ENCODE peak calls at places on chromosomes 11 and 22, in ten cellular contexts. W is GM12878, B is Peyer's patch, K is A549, L is left ventricle myocardium inferior, O is foreskin keratinocyte, N is IMR-90, R is upper lobe of right lung, H is H9, Q is cardiac muscle cell. I is an unnamed sample. For H3K4me1, the result is how much of the 10 kb centered on the place peaks cover.

GRCh38 chr11:35746356-35747153 is 84.0 kb downstream of the TRIM44 start:
- DNase-seq in W (no peak), B (no peak), K (no peak), L (no peak), O (no peak), N (peak), R (no peak), H (no peak), Q (no peak), I (no peak)

GRCh38 chr11:69663326-69663725 is 11.8 kb downstream of the LTO1 start:
- DNase-seq in W (no peak), B (no peak), K (no peak), L (no peak), O (no peak), N (no peak), R (no peak), H (no peak), Q (no peak), I (no peak)

GRCh38 chr11:121112498-121113455 is 11.7 kb downstream of the TECTA start:
- DNase-seq in W (no peak), B (peak), K (peak), L (peak), O (peak), N (peak), R (peak), H (peak), Q (peak), I (peak)

GRCh38 chr11:70523384-70524095 is 125.2 kb downstream of the CTTN start:
- DNase-seq in W (no peak), B (no peak), K (no peak), L (no peak), O (no peak), N (no peak), R (peak), H (peak), Q (no peak), I (no peak)

GRCh38 chr11:66864924-66865697 is 8.2 kb downstream of the LRFN4 start:
- DNase-seq in W (no peak), B (no peak), K (no peak), L (no peak), O (no peak), N (no peak), R (no peak), H (no peak), Q (peak), I (no peak)

GRCh38 chr11:62025429-62026105 is 58.1 kb upstream of the FTH1 start:
- DNase-seq in W (peak), B (peak), K (peak), L (peak), O (peak), N (peak), R (peak), H (no peak), Q (no peak), I (peak)

GRCh38 chr11:96393753-96394348 is 4.0 kb downstream of the JRKL start:
- DNase-seq in W (peak), B (no peak), K (peak), L (no peak), O (no peak), N (peak), R (no peak), H (no peak), Q (peak), I (no peak)

GRCh38 chr11:132649277-132649676 is 883.0 kb downstream of the OPCML start:
- DNase-seq in W (no peak), B (no peak), K (no peak), L (no peak), O (no peak), N (no peak), R (no peak), H (no peak), Q (no peak), I (no peak)

GRCh38 chr22:11066458-11067285 is 4461.3 kb upstream of the OR11H1 start:
- DNase-seq in W (no peak), B (no peak), K (no peak), L (no peak), O (no peak), N (no peak), R (peak), H (no peak), Q (no peak), I (no peak)

GRCh38 chr22:30538280-30538679 is 8.3 kb downstream of the SEC14L6 start:
- DNase-seq in W (no peak), B (no peak), K (no peak), L (no peak), O (peak), N (peak), R (no peak), H (no peak), Q (no peak), I (no peak)

GRCh38 chr11:109439684-109440083 is 17.7 kb downstream of the C11orf87 start:
- DNase-seq in W (no peak), B (no peak), K (no peak), L (no peak), O (no peak), N (no peak), R (no peak), H (no peak), Q (no peak), I (no peak)

GRCh38 chr22:20130319-20130718 is 1.3 kb upstream of the ZDHHC8 start:
- DNase-seq in W (no peak), B (no peak), K (no peak), L (no peak), O (no peak), N (no peak), R (no peak), H (no peak), Q (no peak), I (no peak)

GRCh38 chr22:26669060-26669481 is 11.7 kb downstream of the MIAT start:
- DNase-seq in W (no peak), B (peak), K (no peak), L (no peak), O (no peak), N (peak), R (no peak), H (peak), Q (peak), I (peak)

GRCh38 chr22:38981005-38981658 is 1.0 kb upstream of the APOBEC3B start:
- DNase-seq in W (no peak), B (peak), K (no peak), L (no peak), O (peak), N (peak), R (no peak), H (peak), Q (peak), I (peak)

GRCh38 chr11:70603756-70604211 is 205.5 kb downstream of the CTTN start:
- DNase-seq in W (no peak), B (no peak), K (no peak), L (no peak), O (peak), N (no peak), R (no peak), H (no peak), Q (no peak), I (no peak)

GRCh38 chr11:44530413-44531115 is 34.9 kb upstream of the CD82 start:
- DNase-seq in W (no peak), B (no peak), K (no peak), L (no peak), O (no peak), N (peak), R (no peak), H (no peak), Q (no peak), I (no peak)

GRCh38 chr11:39745401-39745800 is 1714.1 kb downstream of the LRRC4C start:
- DNase-seq in W (no peak), B (no peak), K (no peak), L (no peak), O (no peak), N (no peak), R (no peak), H (no peak), Q (no peak), I (no peak)

GRCh38 chr11:62420882-62421281 is 2.0 kb downstream of the SCGB1A1 start:
- DNase-seq in W (no peak), B (no peak), K (no peak), L (no peak), O (no peak), N (no peak), R (no peak), H (no peak), Q (no peak), I (no peak)

GRCh38 chr22:30864441-30865420 is 103.8 kb downstream of the MORC2 start:
- DNase-seq in W (no peak), B (peak), K (no peak), L (no peak), O (no peak), N (no peak), R (peak), H (no peak), Q (no peak), I (no peak)

GRCh38 chr11:134068829-134069425 is at the start of gene JAM3:
- DNase-seq in W (peak), B (peak), K (peak), L (peak), O (no peak), N (peak), R (peak), H (peak), Q (peak), I (peak)

GRCh38 chr11:87173185-87174039 is 135.7 kb downstream of the TMEM135 start:
- DNase-seq in W (no peak), B (no peak), K (peak), L (no peak), O (peak), N (peak), R (no peak), H (no peak), Q (no peak), I (no peak)

DNA sequence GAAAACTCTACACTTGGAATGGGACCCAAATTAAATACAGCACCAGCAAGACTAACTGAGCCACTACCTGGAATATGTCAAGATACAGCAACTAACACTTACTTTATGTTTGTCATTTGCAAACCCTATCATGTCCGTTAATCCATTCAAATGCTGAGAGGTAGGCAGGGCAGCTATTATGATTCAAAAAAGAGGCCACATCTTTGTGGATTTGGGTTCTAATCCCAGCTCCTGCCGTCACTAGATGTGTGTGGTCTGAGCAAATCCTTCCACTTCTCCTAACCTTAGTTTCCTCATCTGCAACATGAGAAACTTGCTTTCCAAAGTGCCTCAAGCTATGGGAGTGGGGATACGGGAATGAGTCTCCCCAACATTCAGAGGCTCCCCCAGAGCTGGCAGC is 24.2 kb downstream of the FLI1 start:
- DNase-seq in W (no peak), B (no peak), K (no peak), L (no peak), O (no peak), N (no peak), R (no peak), H (no peak), Q (no peak), I (no peak)
- H3K4me1 ChIP-seq in W (half or more), B (under half), K (under half), L (half or more), O (under half), N (under half), R (half or more), H (under half), Q (under half), I (under half)

GRCh38 chr22:36323182-36323854 is 64.4 kb downstream of the MYH9 start:
- DNase-seq in W (no peak), B (peak), K (no peak), L (peak), O (no peak), N (peak), R (peak), H (no peak), Q (peak), I (no peak)

GRCh38 chr22:36324414-36324813 is 63.4 kb downstream of the MYH9 start:
- DNase-seq in W (no peak), B (no peak), K (no peak), L (no peak), O (no peak), N (no peak), R (no peak), H (no peak), Q (no peak), I (no peak)

GRCh38 chr22:36321797-36322601 is 65.8 kb downstream of the MYH9 start:
- DNase-seq in W (no peak), B (no peak), K (no peak), L (no peak), O (no peak), N (no peak), R (no peak), H (no peak), Q (no peak), I (no peak)

GRCh38 chr22:36323855-36324331 is 63.9 kb downstream of the MYH9 start:
- DNase-seq in W (no peak), B (no peak), K (no peak), L (peak), O (no peak), N (no peak), R (no peak), H (no peak), Q (no peak), I (no peak)

GRCh38 chr22:36322602-36322915 is 65.2 kb downstream of the MYH9 start:
- DNase-seq in W (no peak), B (no peak), K (no peak), L (no peak), O (no peak), N (no peak), R (no peak), H (no peak), Q (no peak), I (no peak)
- H3K4me1 ChIP-seq in W (under half), B (under half), K (under half), L (half or more), O (under half), N (under half), R (under half), H (under half), Q (under half), I (under half)

GRCh38 chr22:49947296-49947622 is 13.3 kb upstream of the PIM3 start:
- DNase-seq in W (no peak), B (no peak), K (no peak), L (no peak), O (no peak), N (no peak), R (no peak), H (no peak), Q (no peak), I (no peak)

GRCh38 chr22:49949914-49950292 is 10.7 kb upstream of the PIM3 start:
- DNase-seq in W (no peak), B (no peak), K (no peak), L (no peak), O (no peak), N (no peak), R (no peak), H (no peak), Q (no peak), I (no peak)

GRCh38 chr22:49948116-49948515 is 12.5 kb upstream of the PIM3 start:
- DNase-seq in W (no peak), B (no peak), K (no peak), L (no peak), O (no peak), N (no peak), R (no peak), H (peak), Q (no peak), I (peak)

GRCh38 chr22:49948958-49949913 is 11.3 kb upstream of the PIM3 start:
- DNase-seq in W (no peak), B (peak), K (no peak), L (no peak), O (no peak), N (no peak), R (peak), H (no peak), Q (no peak), I (peak)

GRCh38 chr22:49948573-49948957 is 12.0 kb upstream of the PIM3 start:
- DNase-seq in W (no peak), B (no peak), K (no peak), L (no peak), O (no peak), N (no peak), R (no peak), H (no peak), Q (no peak), I (peak)
- H3K4me1 ChIP-seq in W (under half), B (under half), K (half or more), L (under half), O (under half), N (under half), R (under half), H (under half), Q (under half), I (half or more)

DNA sequence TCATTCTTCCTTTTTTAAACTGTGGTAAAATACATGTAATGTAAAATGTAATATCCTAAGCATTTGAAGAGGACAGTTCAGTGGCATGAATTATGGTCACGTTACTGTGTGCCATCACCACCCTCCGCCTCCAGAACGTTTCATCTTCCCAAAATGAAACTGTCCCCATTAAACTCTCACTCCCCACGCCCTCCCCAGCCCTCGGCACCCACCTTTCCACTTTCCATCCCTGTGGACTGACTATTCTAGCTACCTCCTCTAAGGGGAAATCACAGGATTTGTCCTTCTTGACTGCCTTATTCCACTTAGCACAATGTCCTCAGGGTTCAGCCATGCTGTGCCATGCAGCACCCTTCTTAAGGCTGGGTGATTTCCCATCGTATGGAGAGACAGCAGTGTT is 1509.5 kb downstream of the BRD1 start:
- DNase-seq in W (no peak), B (peak), K (no peak), L (no peak), O (no peak), N (no peak), R (no peak), H (no peak), Q (no peak), I (no peak)
- H3K4me1 ChIP-seq in W (under half), B (under half), K (under half), L (under half), O (under half), N (under half), R (under half), H (under half), Q (under half), I (under half)

GRCh38 chr11:68269414-68270081 is 2.2 kb downstream of the C11orf24 start:
- DNase-seq in W (no peak), B (no peak), K (no peak), L (no peak), O (no peak), N (peak), R (no peak), H (peak), Q (no peak), I (no peak)

GRCh38 chr11:68270334-68271022 is 1.3 kb downstream of the C11orf24 start:
- DNase-seq in W (no peak), B (peak), K (no peak), L (no peak), O (no peak), N (no peak), R (no peak), H (no peak), Q (no peak), I (no peak)

GRCh38 chr11:68266121-68266891 is 5.5 kb downstream of the C11orf24 start:
- DNase-seq in W (peak), B (peak), K (no peak), L (no peak), O (no peak), N (no peak), R (no peak), H (peak), Q (no peak), I (no peak)

GRCh38 chr11:68266936-68267880 is 4.6 kb downstream of the C11orf24 start:
- DNase-seq in W (no peak), B (no peak), K (no peak), L (no peak), O (no peak), N (peak), R (no peak), H (peak), Q (no peak), I (no peak)

DNA sequence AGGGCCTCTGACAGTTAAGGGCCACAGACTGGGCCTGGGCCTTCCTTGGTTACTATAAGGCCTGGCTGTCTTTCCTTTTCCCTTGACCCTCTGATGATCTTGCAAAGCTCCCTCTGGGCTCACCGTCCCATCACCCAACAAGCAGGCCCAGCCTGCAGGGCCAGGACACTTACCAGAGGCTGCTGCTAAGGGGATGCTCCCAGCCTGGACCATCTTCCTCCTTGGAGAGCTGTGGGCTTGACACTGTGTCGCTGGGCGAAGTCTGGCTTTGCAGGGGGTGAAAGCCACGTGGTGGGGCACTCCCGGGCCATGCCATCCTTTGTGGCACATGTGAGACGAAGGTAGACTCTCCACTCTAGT is 3.9 kb downstream of the C11orf24 start:
- DNase-seq in W (no peak), B (no peak), K (no peak), L (no peak), O (no peak), N (no peak), R (no peak), H (peak), Q (no peak), I (no peak)
- H3K4me1 ChIP-seq in W (under half), B (under half), K (under half), L (half or more), O (under half), N (under half), R (under half), H (under half), Q (under half), I (under half)

DNA sequence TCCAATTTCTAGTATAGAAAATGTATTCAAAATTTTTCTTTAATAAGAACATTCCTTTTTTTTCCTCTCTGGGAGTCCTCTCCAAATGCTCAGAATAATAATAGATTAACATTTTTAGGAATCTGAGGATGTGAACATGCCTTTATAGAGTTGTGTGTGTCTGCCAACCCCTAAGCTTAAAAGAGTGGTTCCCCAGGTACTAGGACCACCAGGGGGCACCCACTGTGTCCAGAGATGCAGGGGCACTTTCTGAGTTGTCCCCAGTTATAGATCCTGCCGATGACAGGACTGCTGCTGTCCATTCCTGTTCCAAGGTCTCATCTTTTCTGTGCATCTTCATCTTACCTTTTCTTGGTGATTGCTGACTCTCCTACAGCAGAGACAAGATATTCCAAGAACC is 27.0 kb upstream of the MICAL2 start:
- DNase-seq in W (no peak), B (peak), K (no peak), L (no peak), O (no peak), N (no peak), R (no peak), H (no peak), Q (no peak), I (no peak)
- H3K4me1 ChIP-seq in W (under half), B (under half), K (half or more), L (under half), O (under half), N (under half), R (under half), H (under half), Q (under half), I (under half)

GRCh38 chr11:34134765-34135164 is 29.3 kb downstream of the NAT10 start:
- DNase-seq in W (peak), B (no peak), K (no peak), L (no peak), O (no peak), N (no peak), R (no peak), H (no peak), Q (peak), I (no peak)
- H3K4me1 ChIP-seq in W (under half), B (under half), K (under half), L (under half), O (under half), N (under half), R (under half), H (under half), Q (under half), I (under half)

DNA sequence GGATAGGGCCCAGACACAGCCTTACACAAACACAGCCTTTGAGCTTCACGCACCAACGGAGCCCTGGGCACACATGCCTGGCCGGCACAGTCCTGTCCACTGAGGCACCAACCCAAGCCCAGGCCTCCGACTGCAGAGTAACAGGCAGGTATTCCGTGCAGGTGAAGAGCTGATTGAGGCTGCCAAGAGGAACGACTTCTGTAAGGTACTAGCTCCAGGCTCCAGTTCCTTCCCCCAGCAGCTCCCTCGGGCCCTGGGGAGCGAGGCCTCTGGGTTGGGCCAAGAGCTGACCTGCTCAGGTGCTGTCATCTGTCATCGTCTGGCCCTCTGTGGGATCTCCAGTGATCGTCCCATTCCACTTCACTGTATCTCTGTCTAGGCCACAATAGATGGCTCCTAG is 3.2 kb upstream of the MDK start:
- DNase-seq in W (no peak), B (no peak), K (no peak), L (no peak), O (no peak), N (no peak), R (no peak), H (no peak), Q (no peak), I (no peak)
- H3K4me1 ChIP-seq in W (under half), B (under half), K (under half), L (under half), O (under half), N (under half), R (under half), H (under half), Q (under half), I (under half)